ENCODE peak calls at places on chromosomes 11 and 22, in nine cellular contexts. A is AG20443; X is T-helper 9 cell; Q is AG10803; D is activated CD4-positive, alpha-beta T cell treated with anti-CD3 and anti-CD28 coated beads, Interleukin-2, amount 50 U/mL, for 24 hours; K is stromal cell of bone marrow; N is fibroblast of pulmonary artery; H is NCI-H1092; R is stimulated activated CD8-positive, alpha-beta memory T cell treated with anti-CD3 and anti-CD28 coated beads, Interleukin-15, amount 100 ng/mL, for 1 hour. S is an unnamed sample.

GRCh38 chr11:10310301-10310841 is 5.5 kb downstream of the ADM start:
- DNase-seq in A (no peak), H (no peak), R (no peak), N (peak; percentile 38), D (no peak), X (no peak), K (no peak), Q (peak; percentile 73), S (peak; percentile 68)

GRCh38 chr11:103272876-103273275 is 163.7 kb downstream of the DYNC2H1 start:
- DNase-seq in D (no peak), R (no peak), H (no peak), Q (no peak), K (no peak), N (no peak), A (no peak), X (no peak), S (no peak)

GRCh38 chr22:46626356-46626755 is 6.2 kb downstream of the GRAMD4 start:
- DNase-seq in H (no peak), D (no peak), R (no peak), K (no peak), A (no peak), X (no peak), N (no peak), Q (no peak), S (no peak)

GRCh38 chr11:117220568-117220967 is 11.3 kb downstream of the PCSK7 start:
- DNase-seq in N (peak; percentile 45), A (no peak), R (no peak), H (no peak), D (no peak), Q (no peak), K (no peak), X (no peak), S (no peak)

GRCh38 chr22:23533328-23533762 is 46.7 kb downstream of the IGLL1 start:
- DNase-seq in A (no peak), X (no peak), K (no peak), D (no peak), R (no peak), H (peak; percentile 20), Q (no peak), N (peak; percentile 46), S (peak; percentile 10)

GRCh38 chr11:100890779-100891178 is 203.7 kb downstream of the ARHGAP42 start:
- DNase-seq in A (peak; percentile 83), N (peak; percentile 78), K (peak; percentile 89), H (no peak), D (no peak), X (no peak), Q (peak; percentile 98), R (no peak), S (peak; percentile 98)

GRCh38 chr22:37032535-37033460 is 13.3 kb downstream of the MPST start:
- DNase-seq in R (no peak), D (no peak), K (no peak), H (no peak), N (peak; percentile 93), X (no peak), A (peak; percentile 66), Q (peak; percentile 86), S (peak; percentile 37)

GRCh38 chr11:109547356-109548027 is 125.5 kb downstream of the C11orf87 start:
- DNase-seq in N (peak; percentile 78), K (peak; percentile 34), A (peak; percentile 57), D (no peak), X (no peak), R (no peak), Q (peak; percentile 94), H (no peak), S (peak; percentile 56)

GRCh38 chr22:44583076-44583760 is 85.2 kb upstream of the RTL6 start:
- DNase-seq in H (no peak), A (peak; percentile 71), K (no peak), N (peak; percentile 41), D (no peak), R (no peak), X (no peak), Q (peak; percentile 12), S (peak; percentile 32)

GRCh38 chr11:76665172-76665571 is 5.4 kb downstream of the LRRC32 start:
- DNase-seq in X (no peak), Q (no peak), H (no peak), R (no peak), A (no peak), D (no peak), K (no peak), N (no peak), S (no peak)

GRCh38 chr11:12102588-12103410 is 7.6 kb upstream of the MICAL2 start:
- DNase-seq in H (no peak), Q (no peak), N (no peak), A (no peak), D (no peak), X (no peak), R (no peak), K (no peak), S (no peak)

GRCh38 chr11:35138949-35139881 is at the start of gene CD44:
- DNase-seq in A (peak; percentile 95), K (peak; percentile 90), N (peak; percentile 82), D (peak; percentile 52), H (no peak), X (peak; percentile 76), R (peak; percentile 57), Q (peak; percentile 89), S (peak; percentile 86)

GRCh38 chr11:34770111-34770510 is 146.1 kb downstream of the APIP start:
- DNase-seq in R (no peak), N (no peak), Q (no peak), H (no peak), A (no peak), X (no peak), D (no peak), K (no peak), S (no peak)

GRCh38 chr22:23054531-23055257 is 15.6 kb upstream of the GNAZ start:
- DNase-seq in H (no peak), K (no peak), Q (no peak), N (no peak), A (no peak), R (no peak), D (no peak), X (no peak), S (no peak)

GRCh38 chr11:76266269-76266668 is 60.0 kb upstream of the WNT11 start:
- DNase-seq in A (peak; percentile 86), Q (peak; percentile 83), X (no peak), N (peak; percentile 78), K (peak; percentile 57), D (no peak), R (no peak), H (no peak), S (peak; percentile 79)

GRCh38 chr11:104332110-104332509 is 168.2 kb upstream of the PDGFD start:
- DNase-seq in R (no peak), X (no peak), H (no peak), N (no peak), Q (no peak), D (no peak), K (no peak), A (peak; percentile 6), S (no peak)

GRCh38 chr11:74366576-74366975 is 31.7 kb downstream of the PGM2L1 start:
- DNase-seq in H (no peak), R (no peak), X (no peak), Q (peak; percentile 90), A (peak; percentile 76), K (no peak), D (no peak), N (peak; percentile 90), S (peak; percentile 76)

GRCh38 chr11:74685905-74686304 is 45.3 kb downstream of the CHRDL2 start:
- DNase-seq in Q (no peak), D (no peak), R (no peak), N (no peak), X (no peak), K (no peak), H (no peak), A (no peak), S (no peak)

GRCh38 chr11:2850366-2850765 is 35.2 kb downstream of the CDKN1C start:
- DNase-seq in D (no peak), R (no peak), Q (no peak), X (no peak), K (no peak), H (no peak), A (no peak), N (no peak), S (no peak)

GRCh38 chr11:31810779-31811647 is at the start of gene PAX6:
- DNase-seq in D (no peak), N (peak; percentile 24), H (peak; percentile 84), R (no peak), X (no peak), A (peak; percentile 63), Q (peak; percentile 83), K (no peak), S (peak; percentile 19)

GRCh38 chr22:26762503-26763170 is 105.2 kb downstream of the MIAT start:
- DNase-seq in K (no peak), H (no peak), A (no peak), R (no peak), Q (no peak), X (no peak), D (no peak), N (no peak), S (no peak)

GRCh38 chr11:125069796-125070195 is 6.7 kb downstream of the SLC37A2 start:
- DNase-seq in N (peak; percentile 25), Q (peak; percentile 66), H (no peak), K (no peak), D (no peak), X (no peak), A (peak; percentile 21), R (no peak), S (peak; percentile 18)

GRCh38 chr22:49010086-49010863 is 817.4 kb downstream of the BRD1 start:
- DNase-seq in N (no peak), Q (no peak), D (no peak), A (peak; percentile 5), K (no peak), H (no peak), X (no peak), R (no peak), S (no peak)

GRCh38 chr11:134668076-134668475 is 256.0 kb upstream of the B3GAT1 start:
- DNase-seq in A (no peak), R (no peak), Q (no peak), D (no peak), H (no peak), K (no peak), N (no peak), X (no peak), S (no peak)

GRCh38 chr11:119907934-119908760 is 179.1 kb upstream of the NECTIN1 start:
- DNase-seq in K (no peak), Q (no peak), N (no peak), X (no peak), D (no peak), R (no peak), H (peak; percentile 40), A (no peak), S (no peak)

GRCh38 chr11:2588809-2589537 is 110.8 kb downstream of the KCNQ1OT1 start:
- DNase-seq in D (no peak), N (no peak), K (no peak), H (no peak), X (no peak), R (no peak), A (peak; percentile 8), Q (no peak), S (no peak)

GRCh38 chr11:47981667-47982404 is 1.5 kb downstream of the PTPRJ start:
- DNase-seq in K (no peak), N (no peak), D (no peak), R (no peak), H (no peak), X (no peak), A (no peak), Q (no peak), S (no peak)

GRCh38 chr11:124891390-124891861 is 6.2 kb downstream of the ROBO4 start:
- DNase-seq in K (no peak), H (no peak), R (no peak), Q (no peak), D (no peak), N (no peak), A (no peak), X (no peak), S (no peak)

GRCh38 chr11:44840085-44840478 is 110.6 kb downstream of the TP53I11 start:
- DNase-seq in N (no peak), D (no peak), X (no peak), A (no peak), H (no peak), K (no peak), Q (no peak), R (no peak), S (no peak)

GRCh38 chr22:31646186-31647019 is 15.6 kb downstream of the PISD start:
- DNase-seq in K (peak; percentile 72), X (no peak), Q (peak; percentile 98), D (no peak), A (peak; percentile 88), H (no peak), N (peak; percentile 95), R (no peak), S (peak; percentile 100)

GRCh38 chr11:123509737-123510578 is 79.9 kb downstream of the GRAMD1B start:
- DNase-seq in Q (peak; percentile 55), K (peak; percentile 24), X (no peak), D (no peak), H (peak; percentile 32), R (no peak), N (peak; percentile 81), A (peak; percentile 82), S (peak; percentile 91)

S was measured in IMR-90.